ENCODE peak calls at places on chromosomes 6 and 20, in seven cellular contexts. S is DMS153; I is SHP77; M is neural crest cell; E is MV-4-11; T is stimulated activated CD8-positive, alpha-beta memory T cell treated with anti-CD3 and anti-CD28 coated beads, Interleukin-4, amount 100 ng/mL, for 1 hour; H is CD8-positive, alpha-beta T cell. V is an unnamed sample.

GRCh38 chr6:159943101-159943632 is 25.7 kb upstream of the IGF2R start:
- DNase-seq in S (no peak), I (no peak), M (no peak), E (peak), T (no peak), H (no peak), V (peak)

GRCh38 chr6:10837009-10837691 is 1.2 kb downstream of the MAK start:
- DNase-seq in S (no peak), I (peak), M (peak), E (no peak), T (no peak), H (no peak), V (peak)

GRCh38 chr20:3364323-3365013 is 43.0 kb downstream of the DNAAF9 start:
- DNase-seq in S (no peak), I (no peak), M (no peak), E (no peak), T (no peak), H (no peak), V (no peak)

GRCh38 chr6:63441266-63441956 is 121.6 kb upstream of the LGSN start:
- DNase-seq in S (peak), I (peak), M (no peak), E (no peak), T (no peak), H (no peak), V (no peak)

GRCh38 chr20:49385471-49385870 is 97.0 kb downstream of the KCNB1 start:
- DNase-seq in S (peak), I (peak), M (no peak), E (peak), T (no peak), H (no peak), V (peak)

GRCh38 chr6:18183736-18184135 is 28.5 kb downstream of the KDM1B start:
- DNase-seq in S (no peak), I (no peak), M (no peak), E (no peak), T (no peak), H (no peak), V (no peak)

GRCh38 chr6:81890846-81891245 is 138.4 kb upstream of the TENT5A start:
- DNase-seq in S (no peak), I (no peak), M (no peak), E (no peak), T (no peak), H (no peak), V (peak)

GRCh38 chr6:80872194-80872950 is 765.9 kb downstream of the BCKDHB start:
- DNase-seq in S (no peak), I (no peak), M (no peak), E (no peak), T (no peak), H (no peak), V (no peak)

GRCh38 chr6:139657121-139657520 is 282.7 kb upstream of the CITED2 start:
- DNase-seq in S (no peak), I (no peak), M (no peak), E (no peak), T (no peak), H (no peak), V (no peak)

GRCh38 chr6:45577836-45578504 is 200.2 kb upstream of the SUPT3H start:
- DNase-seq in S (no peak), I (no peak), M (no peak), E (no peak), T (no peak), H (no peak), V (no peak)

GRCh38 chr6:160000280-160000704 is 31.4 kb downstream of the IGF2R start:
- DNase-seq in S (no peak), I (no peak), M (no peak), E (no peak), T (no peak), H (no peak), V (no peak)

GRCh38 chr6:33144373-33144772 is 47.9 kb downstream of the COL11A2 start:
- DNase-seq in S (peak), I (no peak), M (no peak), E (peak), T (no peak), H (no peak), V (no peak)

GRCh38 chr20:31517373-31517772 is 3.1 kb downstream of the HM13 start:
- DNase-seq in S (no peak), I (peak), M (peak), E (peak), T (no peak), H (no peak), V (peak)

GRCh38 chr20:35443003-35443402 is 5.0 kb upstream of the GDF5 start:
- DNase-seq in S (no peak), I (no peak), M (no peak), E (no peak), T (no peak), H (no peak), V (peak)